ENCODE peak calls at places on chromosomes 7 and 10, in nine cellular contexts. One of them, this sample, is unnamed.

GRCh38 chr7:24825931-24826661 is 68.8 kb upstream of the GSDME start:
- DNase-seq in MCF 10A: peak; percentile 94
- DNase-seq in activated naive CD8-positive, alpha-beta T cell treated with anti-CD3 and anti-CD28 coated beads, Interleukin-2, amount 10 ng/mL, durations not matched to agents 7 days and 5 days: peak; percentile 41
- DNase-seq in NCI-H1417 treated with DMSO at 0.1 percent for 48 hours: no peak
- DNase-seq in right atrium auricular region: no peak
- DNase-seq in fibroblast of mammary gland: peak; percentile 75
- DNase-seq in midbrain: no peak
- DNase-seq in stimulated activated naive CD8-positive, alpha-beta T cell treated with anti-CD3 and anti-CD28 coated beads, Interleukin-15, Interleukin-2, amounts not matched to agents 100 U/mL and 50 U/mL, for 24 hours: no peak
- DNase-seq in epithelial cell of esophagus: peak; percentile 89
- DNase-seq in this sample: no peak

GRCh38 chr10:63633677-63634487 is 112.7 kb downstream of the REEP3 start:
- DNase-seq in MCF 10A: peak; percentile 64
- DNase-seq in activated naive CD8-positive, alpha-beta T cell treated with anti-CD3 and anti-CD28 coated beads, Interleukin-2, amount 10 ng/mL, durations not matched to agents 7 days and 5 days: no peak
- DNase-seq in NCI-H1417 treated with DMSO at 0.1 percent for 48 hours: no peak
- DNase-seq in right atrium auricular region: no peak
- DNase-seq in fibroblast of mammary gland: peak; percentile 65
- DNase-seq in midbrain: peak; percentile 49
- DNase-seq in stimulated activated naive CD8-positive, alpha-beta T cell treated with anti-CD3 and anti-CD28 coated beads, Interleukin-15, Interleukin-2, amounts not matched to agents 100 U/mL and 50 U/mL, for 24 hours: no peak
- DNase-seq in epithelial cell of esophagus: peak; percentile 56
- DNase-seq in this sample: no peak

GRCh38 chr10:96690755-96691730 is 29.3 kb downstream of the PIK3AP1 start:
- DNase-seq in MCF 10A: peak; percentile 19
- DNase-seq in activated naive CD8-positive, alpha-beta T cell treated with anti-CD3 and anti-CD28 coated beads, Interleukin-2, amount 10 ng/mL, durations not matched to agents 7 days and 5 days: no peak
- DNase-seq in NCI-H1417 treated with DMSO at 0.1 percent for 48 hours: no peak
- DNase-seq in right atrium auricular region: no peak
- DNase-seq in fibroblast of mammary gland: no peak
- DNase-seq in midbrain: no peak
- DNase-seq in stimulated activated naive CD8-positive, alpha-beta T cell treated with anti-CD3 and anti-CD28 coated beads, Interleukin-15, Interleukin-2, amounts not matched to agents 100 U/mL and 50 U/mL, for 24 hours: no peak
- DNase-seq in epithelial cell of esophagus: no peak
- DNase-seq in this sample: no peak

GRCh38 chr7:66315192-66315591 is 110.1 kb downstream of the TPST1 start:
- DNase-seq in MCF 10A: no peak
- DNase-seq in activated naive CD8-positive, alpha-beta T cell treated with anti-CD3 and anti-CD28 coated beads, Interleukin-2, amount 10 ng/mL, durations not matched to agents 7 days and 5 days: no peak
- DNase-seq in NCI-H1417 treated with DMSO at 0.1 percent for 48 hours: no peak
- DNase-seq in right atrium auricular region: no peak
- DNase-seq in fibroblast of mammary gland: peak; percentile 24
- DNase-seq in midbrain: no peak
- DNase-seq in stimulated activated naive CD8-positive, alpha-beta T cell treated with anti-CD3 and anti-CD28 coated beads, Interleukin-15, Interleukin-2, amounts not matched to agents 100 U/mL and 50 U/mL, for 24 hours: no peak
- DNase-seq in epithelial cell of esophagus: no peak
- DNase-seq in this sample: no peak

GRCh38 chr7:105389090-105389650 is 449 bp upstream of the SRPK2 start:
- DNase-seq in MCF 10A: peak; percentile 54
- DNase-seq in activated naive CD8-positive, alpha-beta T cell treated with anti-CD3 and anti-CD28 coated beads, Interleukin-2, amount 10 ng/mL, durations not matched to agents 7 days and 5 days: peak; percentile 56
- DNase-seq in NCI-H1417 treated with DMSO at 0.1 percent for 48 hours: no peak
- DNase-seq in right atrium auricular region: no peak
- DNase-seq in fibroblast of mammary gland: peak; percentile 49
- DNase-seq in midbrain: peak; percentile 31
- DNase-seq in stimulated activated naive CD8-positive, alpha-beta T cell treated with anti-CD3 and anti-CD28 coated beads, Interleukin-15, Interleukin-2, amounts not matched to agents 100 U/mL and 50 U/mL, for 24 hours: peak; percentile 43
- DNase-seq in epithelial cell of esophagus: peak; percentile 51
- DNase-seq in this sample: no peak

GRCh38 chr7:603152-603941 is 83.7 kb upstream of the PDGFA start:
- DNase-seq in MCF 10A: no peak
- DNase-seq in activated naive CD8-positive, alpha-beta T cell treated with anti-CD3 and anti-CD28 coated beads, Interleukin-2, amount 10 ng/mL, durations not matched to agents 7 days and 5 days: no peak
- DNase-seq in NCI-H1417 treated with DMSO at 0.1 percent for 48 hours: no peak
- DNase-seq in right atrium auricular region: no peak
- DNase-seq in fibroblast of mammary gland: no peak
- DNase-seq in midbrain: no peak
- DNase-seq in stimulated activated naive CD8-positive, alpha-beta T cell treated with anti-CD3 and anti-CD28 coated beads, Interleukin-15, Interleukin-2, amounts not matched to agents 100 U/mL and 50 U/mL, for 24 hours: peak; percentile 69
- DNase-seq in epithelial cell of esophagus: no peak
- DNase-seq in this sample: no peak

GRCh38 chr10:33927347-33927746 is 592.9 kb upstream of the NRP1 start:
- DNase-seq in MCF 10A: peak; percentile 93
- DNase-seq in activated naive CD8-positive, alpha-beta T cell treated with anti-CD3 and anti-CD28 coated beads, Interleukin-2, amount 10 ng/mL, durations not matched to agents 7 days and 5 days: no peak
- DNase-seq in NCI-H1417 treated with DMSO at 0.1 percent for 48 hours: no peak
- DNase-seq in right atrium auricular region: no peak
- DNase-seq in fibroblast of mammary gland: peak; percentile 62
- DNase-seq in midbrain: no peak
- DNase-seq in stimulated activated naive CD8-positive, alpha-beta T cell treated with anti-CD3 and anti-CD28 coated beads, Interleukin-15, Interleukin-2, amounts not matched to agents 100 U/mL and 50 U/mL, for 24 hours: no peak
- DNase-seq in epithelial cell of esophagus: peak; percentile 100
- DNase-seq in this sample: no peak

GRCh38 chr10:13745271-13745670 is 158.5 kb downstream of the PRPF18 start:
- DNase-seq in MCF 10A: no peak
- DNase-seq in activated naive CD8-positive, alpha-beta T cell treated with anti-CD3 and anti-CD28 coated beads, Interleukin-2, amount 10 ng/mL, durations not matched to agents 7 days and 5 days: no peak
- DNase-seq in NCI-H1417 treated with DMSO at 0.1 percent for 48 hours: no peak
- DNase-seq in right atrium auricular region: no peak
- DNase-seq in fibroblast of mammary gland: no peak
- DNase-seq in midbrain: no peak
- DNase-seq in stimulated activated naive CD8-positive, alpha-beta T cell treated with anti-CD3 and anti-CD28 coated beads, Interleukin-15, Interleukin-2, amounts not matched to agents 100 U/mL and 50 U/mL, for 24 hours: no peak
- DNase-seq in epithelial cell of esophagus: no peak
- DNase-seq in this sample: no peak

GRCh38 chr10:118922226-118922625 is 107.3 kb upstream of the NANOS1 start:
- DNase-seq in MCF 10A: peak; percentile 17
- DNase-seq in activated naive CD8-positive, alpha-beta T cell treated with anti-CD3 and anti-CD28 coated beads, Interleukin-2, amount 10 ng/mL, durations not matched to agents 7 days and 5 days: no peak
- DNase-seq in NCI-H1417 treated with DMSO at 0.1 percent for 48 hours: no peak
- DNase-seq in right atrium auricular region: peak; percentile 13
- DNase-seq in fibroblast of mammary gland: peak; percentile 20
- DNase-seq in midbrain: no peak
- DNase-seq in stimulated activated naive CD8-positive, alpha-beta T cell treated with anti-CD3 and anti-CD28 coated beads, Interleukin-15, Interleukin-2, amounts not matched to agents 100 U/mL and 50 U/mL, for 24 hours: no peak
- DNase-seq in epithelial cell of esophagus: no peak
- DNase-seq in this sample: peak; percentile 31

GRCh38 chr10:72712136-72712535 is 20.2 kb downstream of the MCU start:
- DNase-seq in MCF 10A: no peak
- DNase-seq in activated naive CD8-positive, alpha-beta T cell treated with anti-CD3 and anti-CD28 coated beads, Interleukin-2, amount 10 ng/mL, durations not matched to agents 7 days and 5 days: no peak
- DNase-seq in NCI-H1417 treated with DMSO at 0.1 percent for 48 hours: no peak
- DNase-seq in right atrium auricular region: no peak
- DNase-seq in fibroblast of mammary gland: peak; percentile 15
- DNase-seq in midbrain: no peak
- DNase-seq in stimulated activated naive CD8-positive, alpha-beta T cell treated with anti-CD3 and anti-CD28 coated beads, Interleukin-15, Interleukin-2, amounts not matched to agents 100 U/mL and 50 U/mL, for 24 hours: no peak
- DNase-seq in epithelial cell of esophagus: no peak
- DNase-seq in this sample: no peak

GRCh38 chr7:100691676-100692577 is 2.1 kb downstream of the GIGYF1 start:
- DNase-seq in MCF 10A: peak; percentile 82
- DNase-seq in activated naive CD8-positive, alpha-beta T cell treated with anti-CD3 and anti-CD28 coated beads, Interleukin-2, amount 10 ng/mL, durations not matched to agents 7 days and 5 days: peak; percentile 82
- DNase-seq in NCI-H1417 treated with DMSO at 0.1 percent for 48 hours: no peak
- DNase-seq in right atrium auricular region: peak; percentile 82
- DNase-seq in fibroblast of mammary gland: peak; percentile 70
- DNase-seq in midbrain: peak; percentile 84
- DNase-seq in stimulated activated naive CD8-positive, alpha-beta T cell treated with anti-CD3 and anti-CD28 coated beads, Interleukin-15, Interleukin-2, amounts not matched to agents 100 U/mL and 50 U/mL, for 24 hours: peak; percentile 90
- DNase-seq in epithelial cell of esophagus: peak; percentile 76
- DNase-seq in this sample: no peak

GRCh38 chr10:70779685-70780369 is 5.3 kb downstream of the TBATA start:
- DNase-seq in MCF 10A: no peak
- DNase-seq in activated naive CD8-positive, alpha-beta T cell treated with anti-CD3 and anti-CD28 coated beads, Interleukin-2, amount 10 ng/mL, durations not matched to agents 7 days and 5 days: no peak
- DNase-seq in NCI-H1417 treated with DMSO at 0.1 percent for 48 hours: no peak
- DNase-seq in right atrium auricular region: peak; percentile 55
- DNase-seq in fibroblast of mammary gland: no peak
- DNase-seq in midbrain: no peak
- DNase-seq in stimulated activated naive CD8-positive, alpha-beta T cell treated with anti-CD3 and anti-CD28 coated beads, Interleukin-15, Interleukin-2, amounts not matched to agents 100 U/mL and 50 U/mL, for 24 hours: no peak
- DNase-seq in epithelial cell of esophagus: peak; percentile 29
- DNase-seq in this sample: no peak

GRCh38 chr10:113709221-113709838 is 29.6 kb downstream of the CASP7 start:
- DNase-seq in MCF 10A: peak; percentile 43
- DNase-seq in activated naive CD8-positive, alpha-beta T cell treated with anti-CD3 and anti-CD28 coated beads, Interleukin-2, amount 10 ng/mL, durations not matched to agents 7 days and 5 days: no peak
- DNase-seq in NCI-H1417 treated with DMSO at 0.1 percent for 48 hours: peak; percentile 7
- DNase-seq in right atrium auricular region: no peak
- DNase-seq in fibroblast of mammary gland: peak; percentile 70
- DNase-seq in midbrain: no peak
- DNase-seq in stimulated activated naive CD8-positive, alpha-beta T cell treated with anti-CD3 and anti-CD28 coated beads, Interleukin-15, Interleukin-2, amounts not matched to agents 100 U/mL and 50 U/mL, for 24 hours: no peak
- DNase-seq in epithelial cell of esophagus: peak; percentile 16
- DNase-seq in this sample: peak; percentile 27

GRCh38 chr7:26147030-26147429 is 5.0 kb upstream of the NFE2L3 start:
- DNase-seq in MCF 10A: peak; percentile 51
- DNase-seq in activated naive CD8-positive, alpha-beta T cell treated with anti-CD3 and anti-CD28 coated beads, Interleukin-2, amount 10 ng/mL, durations not matched to agents 7 days and 5 days: no peak
- DNase-seq in NCI-H1417 treated with DMSO at 0.1 percent for 48 hours: no peak
- DNase-seq in right atrium auricular region: no peak
- DNase-seq in fibroblast of mammary gland: no peak
- DNase-seq in midbrain: no peak
- DNase-seq in stimulated activated naive CD8-positive, alpha-beta T cell treated with anti-CD3 and anti-CD28 coated beads, Interleukin-15, Interleukin-2, amounts not matched to agents 100 U/mL and 50 U/mL, for 24 hours: no peak
- DNase-seq in epithelial cell of esophagus: peak; percentile 66
- DNase-seq in this sample: no peak

GRCh38 chr10:119342017-119342734 is 134.8 kb downstream of the GRK5 start:
- DNase-seq in MCF 10A: no peak
- DNase-seq in activated naive CD8-positive, alpha-beta T cell treated with anti-CD3 and anti-CD28 coated beads, Interleukin-2, amount 10 ng/mL, durations not matched to agents 7 days and 5 days: no peak
- DNase-seq in NCI-H1417 treated with DMSO at 0.1 percent for 48 hours: no peak
- DNase-seq in right atrium auricular region: peak; percentile 89
- DNase-seq in fibroblast of mammary gland: peak; percentile 51
- DNase-seq in midbrain: no peak
- DNase-seq in stimulated activated naive CD8-positive, alpha-beta T cell treated with anti-CD3 and anti-CD28 coated beads, Interleukin-15, Interleukin-2, amounts not matched to agents 100 U/mL and 50 U/mL, for 24 hours: no peak
- DNase-seq in epithelial cell of esophagus: no peak
- DNase-seq in this sample: no peak

GRCh38 chr7:29146888-29147609 is 712 bp upstream of the CPVL start:
- DNase-seq in MCF 10A: peak; percentile 46
- DNase-seq in activated naive CD8-positive, alpha-beta T cell treated with anti-CD3 and anti-CD28 coated beads, Interleukin-2, amount 10 ng/mL, durations not matched to agents 7 days and 5 days: no peak
- DNase-seq in NCI-H1417 treated with DMSO at 0.1 percent for 48 hours: no peak
- DNase-seq in right atrium auricular region: no peak
- DNase-seq in fibroblast of mammary gland: peak; percentile 6
- DNase-seq in midbrain: peak; percentile 16
- DNase-seq in stimulated activated naive CD8-positive, alpha-beta T cell treated with anti-CD3 and anti-CD28 coated beads, Interleukin-15, Interleukin-2, amounts not matched to agents 100 U/mL and 50 U/mL, for 24 hours: no peak
- DNase-seq in epithelial cell of esophagus: no peak
- DNase-seq in this sample: peak; percentile 13

GRCh38 chr10:29691564-29692064 is 56.8 kb upstream of the SVIL start:
- DNase-seq in MCF 10A: peak; percentile 65
- DNase-seq in activated naive CD8-positive, alpha-beta T cell treated with anti-CD3 and anti-CD28 coated beads, Interleukin-2, amount 10 ng/mL, durations not matched to agents 7 days and 5 days: no peak
- DNase-seq in NCI-H1417 treated with DMSO at 0.1 percent for 48 hours: no peak
- DNase-seq in right atrium auricular region: peak; percentile 64
- DNase-seq in fibroblast of mammary gland: peak; percentile 61
- DNase-seq in midbrain: no peak
- DNase-seq in stimulated activated naive CD8-positive, alpha-beta T cell treated with anti-CD3 and anti-CD28 coated beads, Interleukin-15, Interleukin-2, amounts not matched to agents 100 U/mL and 50 U/mL, for 24 hours: no peak
- DNase-seq in epithelial cell of esophagus: peak; percentile 53
- DNase-seq in this sample: no peak

GRCh38 chr7:138000081-138000701 is 1.7 kb downstream of the CREB3L2 start:
- DNase-seq in MCF 10A: peak; percentile 68
- DNase-seq in activated naive CD8-positive, alpha-beta T cell treated with anti-CD3 and anti-CD28 coated beads, Interleukin-2, amount 10 ng/mL, durations not matched to agents 7 days and 5 days: no peak
- DNase-seq in NCI-H1417 treated with DMSO at 0.1 percent for 48 hours: no peak
- DNase-seq in right atrium auricular region: peak; percentile 80
- DNase-seq in fibroblast of mammary gland: peak; percentile 98
- DNase-seq in midbrain: peak; percentile 72
- DNase-seq in stimulated activated naive CD8-positive, alpha-beta T cell treated with anti-CD3 and anti-CD28 coated beads, Interleukin-15, Interleukin-2, amounts not matched to agents 100 U/mL and 50 U/mL, for 24 hours: no peak
- DNase-seq in epithelial cell of esophagus: peak; percentile 40
- DNase-seq in this sample: peak; percentile 92

GRCh38 chr7:149415391-149416068 is 45.3 kb downstream of the ZNF777 start:
- DNase-seq in MCF 10A: no peak
- DNase-seq in activated naive CD8-positive, alpha-beta T cell treated with anti-CD3 and anti-CD28 coated beads, Interleukin-2, amount 10 ng/mL, durations not matched to agents 7 days and 5 days: no peak
- DNase-seq in NCI-H1417 treated with DMSO at 0.1 percent for 48 hours: no peak
- DNase-seq in right atrium auricular region: no peak
- DNase-seq in fibroblast of mammary gland: peak; percentile 57
- DNase-seq in midbrain: no peak
- DNase-seq in stimulated activated naive CD8-positive, alpha-beta T cell treated with anti-CD3 and anti-CD28 coated beads, Interleukin-15, Interleukin-2, amounts not matched to agents 100 U/mL and 50 U/mL, for 24 hours: no peak
- DNase-seq in epithelial cell of esophagus: peak; percentile 18
- DNase-seq in this sample: no peak

GRCh38 chr10:27747096-27747451 is 1.5 kb upstream of the MKX start:
- DNase-seq in MCF 10A: no peak
- DNase-seq in activated naive CD8-positive, alpha-beta T cell treated with anti-CD3 and anti-CD28 coated beads, Interleukin-2, amount 10 ng/mL, durations not matched to agents 7 days and 5 days: no peak
- DNase-seq in NCI-H1417 treated with DMSO at 0.1 percent for 48 hours: no peak
- DNase-seq in right atrium auricular region: no peak
- DNase-seq in fibroblast of mammary gland: no peak
- DNase-seq in midbrain: no peak
- DNase-seq in stimulated activated naive CD8-positive, alpha-beta T cell treated with anti-CD3 and anti-CD28 coated beads, Interleukin-15, Interleukin-2, amounts not matched to agents 100 U/mL and 50 U/mL, for 24 hours: no peak
- DNase-seq in epithelial cell of esophagus: no peak
- DNase-seq in this sample: no peak

GRCh38 chr10:88042162-88043100 is 179.0 kb downstream of the PTEN start:
- DNase-seq in MCF 10A: peak; percentile 92
- DNase-seq in activated naive CD8-positive, alpha-beta T cell treated with anti-CD3 and anti-CD28 coated beads, Interleukin-2, amount 10 ng/mL, durations not matched to agents 7 days and 5 days: no peak
- DNase-seq in NCI-H1417 treated with DMSO at 0.1 percent for 48 hours: no peak
- DNase-seq in right atrium auricular region: peak; percentile 81
- DNase-seq in fibroblast of mammary gland: peak; percentile 75
- DNase-seq in midbrain: no peak
- DNase-seq in stimulated activated naive CD8-positive, alpha-beta T cell treated with anti-CD3 and anti-CD28 coated beads, Interleukin-15, Interleukin-2, amounts not matched to agents 100 U/mL and 50 U/mL, for 24 hours: no peak
- DNase-seq in epithelial cell of esophagus: peak; percentile 97
- DNase-seq in this sample: peak; percentile 74

GRCh38 chr7:20407585-20408466 is 77.1 kb downstream of the ITGB8 start:
- DNase-seq in MCF 10A: peak; percentile 84
- DNase-seq in activated naive CD8-positive, alpha-beta T cell treated with anti-CD3 and anti-CD28 coated beads, Interleukin-2, amount 10 ng/mL, durations not matched to agents 7 days and 5 days: no peak
- DNase-seq in NCI-H1417 treated with DMSO at 0.1 percent for 48 hours: peak; percentile 86
- DNase-seq in right atrium auricular region: peak; percentile 72
- DNase-seq in fibroblast of mammary gland: peak; percentile 39
- DNase-seq in midbrain: no peak
- DNase-seq in stimulated activated naive CD8-positive, alpha-beta T cell treated with anti-CD3 and anti-CD28 coated beads, Interleukin-15, Interleukin-2, amounts not matched to agents 100 U/mL and 50 U/mL, for 24 hours: no peak
- DNase-seq in epithelial cell of esophagus: peak; percentile 83
- DNase-seq in this sample: peak; percentile 22

GRCh38 chr7:86926732-86927131 is 132.7 kb downstream of the ELAPOR2 start:
- DNase-seq in MCF 10A: peak; percentile 66
- DNase-seq in activated naive CD8-positive, alpha-beta T cell treated with anti-CD3 and anti-CD28 coated beads, Interleukin-2, amount 10 ng/mL, durations not matched to agents 7 days and 5 days: no peak
- DNase-seq in NCI-H1417 treated with DMSO at 0.1 percent for 48 hours: no peak
- DNase-seq in right atrium auricular region: no peak
- DNase-seq in fibroblast of mammary gland: peak; percentile 71
- DNase-seq in midbrain: peak; percentile 57
- DNase-seq in stimulated activated naive CD8-positive, alpha-beta T cell treated with anti-CD3 and anti-CD28 coated beads, Interleukin-15, Interleukin-2, amounts not matched to agents 100 U/mL and 50 U/mL, for 24 hours: peak; percentile 17
- DNase-seq in epithelial cell of esophagus: peak; percentile 60
- DNase-seq in this sample: no peak

GRCh38 chr10:17915181-17915580 is 36.5 kb upstream of the SLC39A12 start:
- DNase-seq in MCF 10A: peak; percentile 28
- DNase-seq in activated naive CD8-positive, alpha-beta T cell treated with anti-CD3 and anti-CD28 coated beads, Interleukin-2, amount 10 ng/mL, durations not matched to agents 7 days and 5 days: no peak
- DNase-seq in NCI-H1417 treated with DMSO at 0.1 percent for 48 hours: no peak
- DNase-seq in right atrium auricular region: no peak
- DNase-seq in fibroblast of mammary gland: peak; percentile 23
- DNase-seq in midbrain: no peak
- DNase-seq in stimulated activated naive CD8-positive, alpha-beta T cell treated with anti-CD3 and anti-CD28 coated beads, Interleukin-15, Interleukin-2, amounts not matched to agents 100 U/mL and 50 U/mL, for 24 hours: no peak
- DNase-seq in epithelial cell of esophagus: no peak
- DNase-seq in this sample: no peak

GRCh38 chr10:76329891-76330575 is 898.6 kb downstream of the LRMDA start:
- DNase-seq in MCF 10A: peak; percentile 49
- DNase-seq in activated naive CD8-positive, alpha-beta T cell treated with anti-CD3 and anti-CD28 coated beads, Interleukin-2, amount 10 ng/mL, durations not matched to agents 7 days and 5 days: no peak
- DNase-seq in NCI-H1417 treated with DMSO at 0.1 percent for 48 hours: no peak
- DNase-seq in right atrium auricular region: no peak
- DNase-seq in fibroblast of mammary gland: peak; percentile 65
- DNase-seq in midbrain: no peak
- DNase-seq in stimulated activated naive CD8-positive, alpha-beta T cell treated with anti-CD3 and anti-CD28 coated beads, Interleukin-15, Interleukin-2, amounts not matched to agents 100 U/mL and 50 U/mL, for 24 hours: no peak
- DNase-seq in epithelial cell of esophagus: peak; percentile 79
- DNase-seq in this sample: no peak

GRCh38 chr10:3852147-3852904 is 67.3 kb upstream of the KLF6 start:
- DNase-seq in MCF 10A: peak; percentile 94
- DNase-seq in activated naive CD8-positive, alpha-beta T cell treated with anti-CD3 and anti-CD28 coated beads, Interleukin-2, amount 10 ng/mL, durations not matched to agents 7 days and 5 days: no peak
- DNase-seq in NCI-H1417 treated with DMSO at 0.1 percent for 48 hours: no peak
- DNase-seq in right atrium auricular region: peak; percentile 86
- DNase-seq in fibroblast of mammary gland: peak; percentile 99
- DNase-seq in midbrain: no peak
- DNase-seq in stimulated activated naive CD8-positive, alpha-beta T cell treated with anti-CD3 and anti-CD28 coated beads, Interleukin-15, Interleukin-2, amounts not matched to agents 100 U/mL and 50 U/mL, for 24 hours: peak; percentile 54
- DNase-seq in epithelial cell of esophagus: peak; percentile 100
- DNase-seq in this sample: peak; percentile 95

GRCh38 chr10:11237571-11237970 is 219.9 kb downstream of the CELF2 start:
- DNase-seq in MCF 10A: no peak
- DNase-seq in activated naive CD8-positive, alpha-beta T cell treated with anti-CD3 and anti-CD28 coated beads, Interleukin-2, amount 10 ng/mL, durations not matched to agents 7 days and 5 days: no peak
- DNase-seq in NCI-H1417 treated with DMSO at 0.1 percent for 48 hours: no peak
- DNase-seq in right atrium auricular region: no peak
- DNase-seq in fibroblast of mammary gland: no peak
- DNase-seq in midbrain: no peak
- DNase-seq in stimulated activated naive CD8-positive, alpha-beta T cell treated with anti-CD3 and anti-CD28 coated beads, Interleukin-15, Interleukin-2, amounts not matched to agents 100 U/mL and 50 U/mL, for 24 hours: peak; percentile 51
- DNase-seq in epithelial cell of esophagus: no peak
- DNase-seq in this sample: no peak

GRCh38 chr7:33716581-33717477 is 188.5 kb upstream of the BMPER start:
- DNase-seq in MCF 10A: peak; percentile 63
- DNase-seq in activated naive CD8-positive, alpha-beta T cell treated with anti-CD3 and anti-CD28 coated beads, Interleukin-2, amount 10 ng/mL, durations not matched to agents 7 days and 5 days: no peak
- DNase-seq in NCI-H1417 treated with DMSO at 0.1 percent for 48 hours: peak; percentile 12
- DNase-seq in right atrium auricular region: no peak
- DNase-seq in fibroblast of mammary gland: peak; percentile 73
- DNase-seq in midbrain: peak; percentile 28
- DNase-seq in stimulated activated naive CD8-positive, alpha-beta T cell treated with anti-CD3 and anti-CD28 coated beads, Interleukin-15, Interleukin-2, amounts not matched to agents 100 U/mL and 50 U/mL, for 24 hours: no peak
- DNase-seq in epithelial cell of esophagus: peak; percentile 76
- DNase-seq in this sample: no peak

GRCh38 chr7:135991906-135992305 is 14.7 kb upstream of the MTPN start:
- DNase-seq in MCF 10A: no peak
- DNase-seq in activated naive CD8-positive, alpha-beta T cell treated with anti-CD3 and anti-CD28 coated beads, Interleukin-2, amount 10 ng/mL, durations not matched to agents 7 days and 5 days: no peak
- DNase-seq in NCI-H1417 treated with DMSO at 0.1 percent for 48 hours: no peak
- DNase-seq in right atrium auricular region: no peak
- DNase-seq in fibroblast of mammary gland: no peak
- DNase-seq in midbrain: no peak
- DNase-seq in stimulated activated naive CD8-positive, alpha-beta T cell treated with anti-CD3 and anti-CD28 coated beads, Interleukin-15, Interleukin-2, amounts not matched to agents 100 U/mL and 50 U/mL, for 24 hours: no peak
- DNase-seq in epithelial cell of esophagus: no peak
- DNase-seq in this sample: no peak

GRCh38 chr7:44539669-44540516 is 1.2 kb downstream of the NPC1L1 start:
- DNase-seq in MCF 10A: no peak
- DNase-seq in activated naive CD8-positive, alpha-beta T cell treated with anti-CD3 and anti-CD28 coated beads, Interleukin-2, amount 10 ng/mL, durations not matched to agents 7 days and 5 days: no peak
- DNase-seq in NCI-H1417 treated with DMSO at 0.1 percent for 48 hours: no peak
- DNase-seq in right atrium auricular region: no peak
- DNase-seq in fibroblast of mammary gland: no peak
- DNase-seq in midbrain: no peak
- DNase-seq in stimulated activated naive CD8-positive, alpha-beta T cell treated with anti-CD3 and anti-CD28 coated beads, Interleukin-15, Interleukin-2, amounts not matched to agents 100 U/mL and 50 U/mL, for 24 hours: no peak
- DNase-seq in epithelial cell of esophagus: no peak
- DNase-seq in this sample: no peak

GRCh38 chr10:97179731-97180366 is 5.9 kb downstream of the SLIT1 start:
- DNase-seq in MCF 10A: no peak
- DNase-seq in activated naive CD8-positive, alpha-beta T cell treated with anti-CD3 and anti-CD28 coated beads, Interleukin-2, amount 10 ng/mL, durations not matched to agents 7 days and 5 days: no peak
- DNase-seq in NCI-H1417 treated with DMSO at 0.1 percent for 48 hours: peak; percentile 65
- DNase-seq in right atrium auricular region: no peak
- DNase-seq in fibroblast of mammary gland: no peak
- DNase-seq in midbrain: no peak
- DNase-seq in stimulated activated naive CD8-positive, alpha-beta T cell treated with anti-CD3 and anti-CD28 coated beads, Interleukin-15, Interleukin-2, amounts not matched to agents 100 U/mL and 50 U/mL, for 24 hours: no peak
- DNase-seq in epithelial cell of esophagus: no peak
- DNase-seq in this sample: no peak

This sample was measured in BJ.